ENCODE peak calls at places on chromosomes 12 and 14, in five cellular contexts. O is OCI-LY7, J is neural progenitor cell, U is PC-9, P is GM23338. T is an unnamed sample.

GRCh38 chr12:49043856-49044258 is 16.7 kb downstream of the KMT2D start:
- DNase-seq in O (peak; percentile 70), J (peak; percentile 78), U (peak; percentile 34), P (peak; percentile 82), T (peak; percentile 76)

GRCh38 chr12:51823875-51824565 is 24.5 kb downstream of the FIGNL2 start:
- DNase-seq in O (peak; percentile 39), J (peak; percentile 80), U (peak; percentile 39), P (peak; percentile 86), T (peak; percentile 55)

GRCh38 chr14:70034257-70034656 is 154.5 kb downstream of the SLC8A3 start:
- DNase-seq in O (no peak), J (no peak), U (no peak), P (no peak), T (no peak)

GRCh38 chr14:72610096-72610830 is 283.6 kb downstream of the DPF3 start:
- DNase-seq in O (no peak), J (no peak), U (no peak), P (no peak), T (no peak)

GRCh38 chr14:70981005-70981952 is 74.0 kb downstream of the PCNX1 start:
- DNase-seq in O (no peak), J (no peak), U (no peak), P (no peak), T (no peak)

GRCh38 chr12:12010277-12011031 is 60.3 kb upstream of the BCL2L14 start:
- DNase-seq in O (peak; percentile 79), J (no peak), U (no peak), P (no peak), T (peak; percentile 76)

GRCh38 chr12:41663487-41664258 is 475.6 kb downstream of the PDZRN4 start:
- DNase-seq in O (peak; percentile 12), J (peak; percentile 39), U (no peak), P (peak; percentile 80), T (no peak)

GRCh38 chr12:65556676-65557424 is 267.4 kb upstream of the HMGA2 start:
- DNase-seq in O (peak; percentile 53), J (peak; percentile 88), U (peak; percentile 63), P (peak; percentile 92), T (peak; percentile 65)

GRCh38 chr14:89201645-89202044 is 215.4 kb downstream of the FOXN3 start:
- DNase-seq in O (no peak), J (no peak), U (no peak), P (no peak), T (peak; percentile 85)

GRCh38 chr12:90368081-90368480 is 586.9 kb downstream of the CCER1 start:
- DNase-seq in O (no peak), J (no peak), U (no peak), P (no peak), T (no peak)

GRCh38 chr12:82593143-82593542 is 93.6 kb upstream of the TMTC2 start:
- DNase-seq in O (no peak), J (no peak), U (no peak), P (no peak), T (no peak)

GRCh38 chr14:64943556-64943955 is 1.0 kb upstream of the GPX2 start:
- DNase-seq in O (no peak), J (no peak), U (no peak), P (no peak), T (no peak)

GRCh38 chr12:13976028-13976584 is 5.3 kb downstream of the GRIN2B start:
- DNase-seq in O (no peak), J (peak; percentile 12), U (no peak), P (peak; percentile 58), T (no peak)

GRCh38 chr12:105287408-105287807 is 43.1 kb upstream of the C12orf75 start:
- DNase-seq in O (no peak), J (no peak), U (no peak), P (no peak), T (no peak)

GRCh38 chr14:93064411-93065271 is 51.1 kb downstream of the ITPK1 start:
- DNase-seq in O (no peak), J (no peak), U (no peak), P (no peak), T (no peak)

GRCh38 chr12:117143008-117143532 is 43.9 kb upstream of the TESC start:
- DNase-seq in O (no peak), J (no peak), U (peak; percentile 68), P (no peak), T (no peak)

GRCh38 chr12:75974323-75975273 is 57.0 kb downstream of the PHLDA1 start:
- DNase-seq in O (peak; percentile 26), J (peak; percentile 64), U (no peak), P (no peak), T (no peak)

GRCh38 chr14:71686677-71687076 is 245.6 kb upstream of the RGS6 start:
- DNase-seq in O (no peak), J (no peak), U (no peak), P (no peak), T (no peak)

GRCh38 chr14:97095269-97095668 is 298.1 kb downstream of the VRK1 start:
- DNase-seq in O (no peak), J (no peak), U (no peak), P (peak; percentile 66), T (no peak)

GRCh38 chr14:94542111-94542810 is 19.0 kb upstream of the SERPINA4 start:
- DNase-seq in O (no peak), J (no peak), U (no peak), P (no peak), T (no peak)

GRCh38 chr12:71664411-71665108 is 459 bp downstream of the THAP2 start:
- DNase-seq in O (no peak), J (no peak), U (no peak), P (no peak), T (no peak)

GRCh38 chr12:67269632-67270578 is 747 bp downstream of the CAND1 start:
- DNase-seq in O (peak; percentile 74), J (peak; percentile 84), U (no peak), P (peak; percentile 85), T (peak; percentile 60)

GRCh38 chr12:65362231-65362630 is 83.7 kb downstream of the MSRB3 start:
- DNase-seq in O (no peak), J (no peak), U (no peak), P (no peak), T (no peak)

DNA sequence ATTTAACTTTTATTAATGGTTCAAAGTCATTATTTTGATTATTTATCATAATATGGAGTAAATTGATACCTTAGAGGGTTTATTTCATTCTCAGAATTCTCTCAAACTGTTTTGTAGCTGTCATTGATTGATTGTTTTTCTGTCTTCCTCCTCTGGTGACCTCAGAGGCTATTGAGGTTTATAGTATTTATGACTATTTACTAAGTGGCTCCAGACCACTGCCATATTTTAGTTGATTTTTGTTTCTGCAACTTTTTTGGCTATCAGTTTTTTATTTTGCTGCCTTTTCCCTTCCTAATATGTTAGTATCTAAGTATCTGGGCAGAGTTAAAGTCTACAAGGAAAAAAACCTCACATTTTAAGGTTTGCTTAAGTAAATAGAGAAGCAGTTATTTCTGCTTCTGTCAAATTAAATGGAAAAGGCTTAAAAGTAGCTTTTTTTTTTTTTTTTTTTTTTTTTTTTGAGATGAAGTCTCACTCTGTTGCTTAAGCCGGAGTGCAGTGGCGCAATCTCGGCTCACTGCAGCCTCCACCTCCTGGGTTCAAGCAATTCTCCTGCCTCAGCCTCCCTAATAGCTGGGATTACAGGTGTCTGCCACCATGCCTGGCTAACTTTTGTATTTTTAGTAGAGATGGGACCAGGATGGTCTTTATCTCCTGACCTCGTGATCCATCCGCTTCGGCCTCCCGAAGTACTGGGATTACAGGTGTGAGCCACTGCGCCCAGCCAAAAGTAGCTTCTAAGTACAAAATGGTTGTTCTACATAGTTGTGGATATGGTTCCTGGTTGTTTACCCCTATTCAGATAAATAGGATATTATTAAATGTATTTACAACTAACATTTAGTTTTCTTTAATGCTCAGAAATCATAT is 8.2 kb downstream of the MDM2 start:
- DNase-seq in O (no peak), J (no peak), U (no peak), P (no peak), T (no peak)
- H3K4me2 ChIP-seq in O (no peak overlapping the region), J (no peak overlapping the region), U (no peak overlapping the region), P (no peak overlapping the region), T (peak overlapping the region; percentile 23)

DNA sequence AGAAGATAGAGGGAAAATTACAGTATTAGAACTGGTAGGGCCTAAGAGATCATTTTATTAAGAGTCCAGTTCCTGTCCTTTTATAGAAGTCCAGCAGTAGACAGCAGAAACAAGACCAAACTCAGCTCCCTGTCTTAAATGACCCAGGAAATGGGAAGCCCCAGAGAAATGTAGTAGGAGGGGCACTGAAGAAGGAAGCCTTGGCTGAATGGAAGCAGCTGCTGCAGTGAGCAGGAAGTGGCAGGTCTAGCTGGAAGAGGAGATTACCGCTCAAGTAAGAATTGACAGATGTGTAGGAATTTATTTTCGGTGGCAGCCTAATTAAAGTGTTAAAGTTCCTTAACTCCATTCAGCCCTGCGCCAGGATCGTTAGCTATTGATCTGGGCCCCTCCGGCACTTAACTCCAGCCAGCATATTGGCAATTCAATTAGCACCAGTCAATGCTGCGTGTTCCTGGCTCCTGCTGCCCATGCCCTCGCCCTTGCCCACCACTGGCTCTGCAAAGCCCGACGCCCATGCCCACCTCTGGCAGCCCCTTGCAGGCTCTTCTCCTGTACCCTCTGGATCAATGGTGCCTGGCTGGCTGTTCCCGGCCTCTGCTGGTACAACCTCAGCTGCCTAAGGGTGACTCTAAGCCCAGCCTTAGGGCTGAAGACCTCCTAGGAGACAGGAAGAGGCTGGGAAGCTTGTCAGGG is 21.1 kb downstream of the ZFHX2 start:
- DNase-seq in O (no peak), J (no peak), U (no peak), P (no peak), T (peak; percentile 23)
- H3K4me2 ChIP-seq in O (no peak overlapping the region), J (no peak overlapping the region), U (no peak overlapping the region), P (no peak overlapping the region), T (no peak overlapping the region)

DNA sequence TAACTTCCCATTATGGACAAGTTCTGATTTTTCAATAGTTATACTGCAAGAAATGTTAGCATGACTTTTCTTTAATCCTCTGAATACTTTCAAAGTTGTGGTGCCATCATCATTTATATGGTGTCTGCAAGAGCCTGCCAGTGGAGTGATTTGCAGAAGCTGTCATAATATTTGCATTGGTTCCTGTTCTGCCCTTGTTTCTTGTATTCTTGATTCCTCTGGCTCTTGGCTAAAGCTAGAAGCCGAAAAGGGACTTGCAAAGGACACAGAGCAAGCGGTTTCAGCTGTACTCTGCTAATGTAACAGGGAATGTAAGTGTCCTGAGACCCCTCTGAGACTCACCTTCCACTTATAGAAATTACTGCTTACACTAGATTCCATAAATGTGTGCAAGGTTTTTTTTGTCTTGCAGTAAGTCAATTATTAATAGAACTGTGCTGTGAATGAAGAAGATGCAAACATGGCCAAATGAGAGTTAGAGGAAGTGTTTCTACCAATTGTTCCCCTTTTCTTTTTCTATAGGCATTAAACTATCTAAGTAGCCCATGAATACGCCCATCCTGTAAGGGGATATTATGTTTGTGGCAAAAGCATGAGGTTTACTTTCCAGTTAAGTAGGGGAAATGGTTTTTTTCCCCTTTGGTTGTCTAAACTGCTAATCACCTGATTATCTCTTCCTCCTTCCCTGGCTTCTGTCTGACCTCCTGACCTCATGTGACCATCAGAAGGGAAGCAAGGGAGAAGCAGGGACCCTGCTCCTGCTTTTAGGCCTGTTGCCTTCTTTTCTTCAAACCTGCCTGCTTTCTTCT is 5.3 kb downstream of the DYRK4 start:
- DNase-seq in O (peak; percentile 57), J (no peak), U (no peak), P (no peak), T (no peak)
- H3K4me2 ChIP-seq in O (peak overlapping the region; percentile 67), J (no peak overlapping the region), U (no peak overlapping the region), P (no peak overlapping the region), T (no peak overlapping the region)

GRCh38 chr14:68147331-68147730 is 327.8 kb downstream of the RAD51B start:
- DNase-seq in O (no peak), J (no peak), U (no peak), P (no peak), T (no peak)

GRCh38 chr14:68145036-68145435 is 325.5 kb downstream of the RAD51B start:
- DNase-seq in O (no peak), J (no peak), U (no peak), P (no peak), T (no peak)

GRCh38 chr14:68145539-68145938 is 326.0 kb downstream of the RAD51B start:
- DNase-seq in O (no peak), J (no peak), U (no peak), P (no peak), T (no peak)

GRCh38 chr14:68148276-68148675 is 328.7 kb downstream of the RAD51B start:
- DNase-seq in O (no peak), J (no peak), U (no peak), P (no peak), T (no peak)

GRCh38 chr14:68146812-68147211 is 327.2 kb downstream of the RAD51B start:
- DNase-seq in O (no peak), J (no peak), U (peak; percentile 98), P (no peak), T (no peak)
- H3K4me2 ChIP-seq in O (no peak overlapping the region), J (no peak overlapping the region), U (peak overlapping the region; percentile 54), P (no peak overlapping the region), T (no peak overlapping the region)

T was measured in DND-41.